ENCODE peak calls at places on chromosome 14, in four cellular contexts. X is K562, Q is GM12878, E is HepG2. T is an unnamed sample.

GRCh38 chr14:26963696-26964095 is 365.9 kb upstream of the NOVA1 start:
- DNase-seq in X (no peak), Q (no peak), E (no peak), T (no peak)

GRCh38 chr14:99573436-99574098 is 30.4 kb downstream of the CCDC85C start:
- DNase-seq in X (no peak), Q (no peak), E (no peak), T (no peak)

GRCh38 chr14:96287856-96288255 is 31.8 kb downstream of the BDKRB1 start:
- DNase-seq in X (no peak), Q (no peak), E (no peak), T (no peak)

GRCh38 chr14:34018564-34019244 is 67.8 kb upstream of the EGLN3 start:
- DNase-seq in X (no peak), Q (peak), E (no peak), T (no peak)

GRCh38 chr14:33814010-33814409 is 136.9 kb downstream of the EGLN3 start:
- DNase-seq in X (peak), Q (no peak), E (no peak), T (no peak)

GRCh38 chr14:33966276-33966675 is 15.4 kb upstream of the EGLN3 start:
- DNase-seq in X (no peak), Q (no peak), E (no peak), T (no peak)

GRCh38 chr14:50697659-50698290 is 29.7 kb upstream of the SAV1 start:
- DNase-seq in X (no peak), Q (no peak), E (no peak), T (no peak)

GRCh38 chr14:72559669-72560068 is 334.2 kb downstream of the DPF3 start:
- DNase-seq in X (no peak), Q (no peak), E (no peak), T (no peak)

GRCh38 chr14:21047378-21047781 is 5.2 kb downstream of the RNASE7 start:
- DNase-seq in X (no peak), Q (no peak), E (no peak), T (no peak)

GRCh38 chr14:69281450-69282169 is 21.7 kb downstream of the GALNT16 start:
- DNase-seq in X (no peak), Q (no peak), E (no peak), T (no peak)

GRCh38 chr14:103290961-103291360 is 43.1 kb upstream of the EIF5 start:
- DNase-seq in X (no peak), Q (no peak), E (no peak), T (no peak)

GRCh38 chr14:71137536-71138235 is 230.4 kb downstream of the PCNX1 start:
- DNase-seq in X (no peak), Q (no peak), E (no peak), T (peak)

GRCh38 chr14:50311337-50311973 is 574 bp downstream of the L2HGDH start:
- DNase-seq in X (no peak), Q (no peak), E (peak), T (no peak)

GRCh38 chr14:94728950-94729349 is 41.0 kb downstream of the GSC start:
- DNase-seq in X (no peak), Q (no peak), E (no peak), T (no peak)

GRCh38 chr14:102096569-102097188 is 9.8 kb upstream of the HSP90AA1 start:
- DNase-seq in X (peak), Q (no peak), E (peak), T (no peak)

GRCh38 chr14:102095231-102095870 is 8.5 kb upstream of the HSP90AA1 start:
- DNase-seq in X (no peak), Q (no peak), E (no peak), T (no peak)

GRCh38 chr14:102094101-102094500 is 7.3 kb upstream of the HSP90AA1 start:
- DNase-seq in X (peak), Q (no peak), E (no peak), T (no peak)

GRCh38 chr14:102095871-102096568 is 9.2 kb upstream of the HSP90AA1 start:
- DNase-seq in X (peak), Q (no peak), E (no peak), T (peak)

GRCh38 chr14:102097441-102098135 is 10.7 kb upstream of the HSP90AA1 start:
- DNase-seq in X (no peak), Q (no peak), E (no peak), T (no peak)
- TF ChIP-seq CBX5 in X (no peak), Q (no peak), E (no peak), T (no peak)

GRCh38 chr14:92502541-92503286 is 10.9 kb upstream of the RIN3 start:
- DNase-seq in X (no peak), Q (no peak), E (no peak), T (no peak)

GRCh38 chr14:92503756-92504491 is 9.7 kb upstream of the RIN3 start:
- DNase-seq in X (no peak), Q (no peak), E (peak), T (no peak)

GRCh38 chr14:92500491-92500941 is 13.1 kb upstream of the RIN3 start:
- DNase-seq in X (no peak), Q (no peak), E (peak), T (no peak)

GRCh38 chr14:92499216-92499615 is 14.4 kb upstream of the RIN3 start:
- DNase-seq in X (no peak), Q (no peak), E (no peak), T (no peak)

DNA sequence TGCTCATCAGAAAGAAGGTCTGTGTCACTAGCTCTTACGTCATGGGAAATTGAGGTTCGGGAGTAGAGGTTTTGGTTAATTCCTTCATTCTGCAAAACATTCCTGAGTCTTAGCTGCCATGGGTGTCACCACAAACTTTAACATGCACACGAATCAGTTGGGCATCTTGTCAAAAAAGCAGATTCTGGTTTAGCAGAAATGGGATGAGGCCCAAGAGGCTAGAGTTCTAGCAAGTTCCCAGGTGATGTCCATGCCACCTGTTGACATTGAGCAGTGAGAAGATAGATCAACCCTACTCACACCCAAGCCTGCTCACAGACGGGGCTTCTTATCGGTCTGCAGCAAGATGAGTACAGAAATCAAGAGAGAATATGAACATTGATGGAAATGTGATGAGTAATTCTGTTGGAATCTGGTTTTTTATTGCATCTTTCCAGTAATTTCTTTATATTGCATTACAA is 11.7 kb upstream of the RIN3 start:
- DNase-seq in X (no peak), Q (no peak), E (no peak), T (no peak)
- TF ChIP-seq CBX5 in X (no peak), Q (no peak), E (no peak), T (no peak)

DNA sequence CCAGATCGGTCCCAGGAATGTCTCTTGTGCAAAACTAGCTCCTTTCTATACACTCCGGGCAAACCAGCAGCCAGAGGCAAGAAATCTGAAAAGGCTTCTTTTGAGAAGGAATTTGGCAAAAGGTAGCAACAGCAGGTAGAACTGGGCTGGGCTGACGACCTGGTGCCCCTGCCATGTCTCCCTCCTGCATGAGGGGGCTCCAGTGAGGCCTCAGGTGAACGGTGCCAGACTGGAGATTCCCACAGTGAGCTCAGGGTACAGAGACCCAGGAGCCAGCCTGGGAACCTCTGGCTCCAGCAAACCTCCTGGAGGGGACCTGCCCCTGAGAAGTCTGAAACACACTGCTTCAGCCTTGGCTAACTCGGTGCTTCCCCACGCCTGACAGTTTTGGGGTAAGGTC is 10.8 kb downstream of the ITPK1 start:
- DNase-seq in X (no peak), Q (no peak), E (peak), T (no peak)
- TF ChIP-seq CBX5 in X (no peak), Q (no peak), E (no peak), T (no peak)

DNA sequence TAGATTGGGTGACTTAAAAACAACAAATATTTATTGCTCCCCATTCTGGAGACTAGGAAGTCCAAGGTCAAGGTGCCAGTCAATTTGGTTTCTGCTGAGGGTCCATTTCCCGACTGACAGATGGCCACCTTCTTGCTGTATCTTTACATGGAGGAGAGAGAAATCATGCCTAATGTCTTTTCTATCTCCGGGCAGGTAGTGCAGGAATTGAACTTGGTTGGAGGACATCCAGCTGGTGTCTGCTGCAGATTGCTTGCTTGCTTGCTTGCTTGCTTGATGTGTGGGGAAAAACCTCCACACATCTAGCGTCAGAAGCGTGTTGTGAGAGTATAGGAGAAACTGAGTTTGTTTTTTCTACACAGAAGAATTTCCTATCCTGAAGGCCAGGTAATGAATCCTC is 561.4 kb downstream of the DIO2 start:
- DNase-seq in X (no peak), Q (no peak), E (no peak), T (no peak)
- TF ChIP-seq CBX5 in X (no peak), Q (no peak), E (no peak), T (no peak)

GRCh38 chr14:64753374-64753773 is 49.1 kb downstream of the PLEKHG3 start:
- DNase-seq in X (no peak), Q (no peak), E (no peak), T (no peak)

GRCh38 chr14:64753999-64754398 is 49.8 kb downstream of the PLEKHG3 start:
- DNase-seq in X (no peak), Q (no peak), E (no peak), T (no peak)

GRCh38 chr14:64755661-64756265 is 51.5 kb downstream of the PLEKHG3 start:
- DNase-seq in X (peak), Q (no peak), E (no peak), T (no peak)

GRCh38 chr14:64752909-64753308 is 48.7 kb downstream of the PLEKHG3 start:
- DNase-seq in X (no peak), Q (no peak), E (no peak), T (no peak)

DNA sequence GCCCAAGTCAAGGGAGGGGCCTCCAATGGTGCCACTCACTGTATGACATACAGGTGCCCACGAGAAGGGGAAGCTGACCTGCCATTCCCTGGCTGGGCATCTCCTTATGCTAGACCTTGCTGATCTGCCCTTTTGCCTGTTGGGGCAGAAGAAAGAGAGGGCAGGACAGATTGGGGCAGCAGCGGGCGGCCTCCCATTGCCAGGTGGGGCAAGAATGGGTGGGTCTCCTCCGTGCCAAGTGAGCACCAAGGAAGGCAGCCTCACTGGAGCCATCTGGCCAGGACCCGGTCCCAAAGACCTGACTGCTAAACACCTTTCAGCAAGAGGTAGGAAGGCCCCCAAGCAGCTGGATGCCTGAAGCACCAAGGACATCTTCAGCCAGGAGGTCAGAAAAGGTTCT is 50.5 kb downstream of the PLEKHG3 start:
- DNase-seq in X (no peak), Q (no peak), E (no peak), T (no peak)
- TF ChIP-seq CBX5 in X (no peak), Q (no peak), E (no peak), T (no peak)

GRCh38 chr14:25121342-25122129 is 71.6 kb upstream of the STXBP6 start:
- DNase-seq in X (no peak), Q (no peak), E (peak), T (no peak)
- TF ChIP-seq CBX5 in X (no peak), Q (no peak), E (no peak), T (no peak)

GRCh38 chr14:24079521-24080141 is 8.3 kb downstream of the CPNE6 start:
- DNase-seq in X (no peak), Q (no peak), E (no peak), T (no peak)
- TF ChIP-seq CBX5 in X (no peak), Q (no peak), E (no peak), T (no peak)

T was measured in H1.